ENCODE peak calls at places on chromosomes 4 and X, in five cellular contexts. J is activated CD4-positive, alpha-beta T cell treated with anti-CD3 and anti-CD28 coated beads for 4 hours; X is left ventricle myocardium inferior; O is GM18507; M is GM06990. G is an unnamed sample.

GRCh38 chr4:17961249-17961648 is 60.3 kb downstream of the LCORL start:
- DNase-seq in J (no peak), O (no peak), M (no peak), X (no peak), G (no peak)

GRCh38 chr4:139210486-139210885 is 33.5 kb upstream of the ELF2 start:
- DNase-seq in O (no peak), M (no peak), X (peak), J (no peak), G (no peak)

GRCh38 chr4:3262208-3263052 is 13.5 kb downstream of the MSANTD1 start:
- DNase-seq in X (no peak), O (no peak), J (no peak), M (no peak), G (no peak)

GRCh38 chr4:8689741-8690140 is 97.2 kb downstream of the CPZ start:
- DNase-seq in M (no peak), J (no peak), O (no peak), X (no peak), G (no peak)

GRCh38 chr4:77451530-77451929 is 154.1 kb upstream of the CXCL13 start:
- DNase-seq in O (no peak), M (no peak), X (no peak), J (no peak), G (no peak)

GRCh38 chrX:152641996-152642395 is 4.3 kb downstream of the GABRQ start:
- DNase-seq in J (no peak), M (no peak), O (no peak), X (no peak), G (peak)

GRCh38 chr4:40656221-40656863 is 26.7 kb upstream of the RBM47 start:
- DNase-seq in J (no peak), O (no peak), X (no peak), M (peak), G (no peak)

GRCh38 chr4:37983951-37984350 is 23.8 kb downstream of the PTTG2 start:
- DNase-seq in X (no peak), M (no peak), O (no peak), J (no peak), G (peak)

GRCh38 chr4:47830263-47831025 is 7.4 kb downstream of the CORIN start:
- DNase-seq in M (no peak), X (no peak), J (no peak), O (no peak), G (no peak)